ENCODE peak calls at places on chromosome 13, in nine cellular contexts. One of them, this sample, is unnamed.

GRCh38 chr13:49533586-49534269 is 38.0 kb downstream of the PHF11 start:
- DNase-seq in neural crest cell: no peak
- DNase-seq in adrenal gland: no peak
- DNase-seq in AG10803: no peak
- DNase-seq in NB4: peak; percentile 45
- DNase-seq in nephron progenitor cell: no peak
- DNase-seq in HCT116: no peak
- DNase-seq in upper lobe of left lung: no peak
- DNase-seq in fibroblast of the aortic adventitia: no peak
- DNase-seq in this sample: no peak

GRCh38 chr13:113129921-113130750 is 7.5 kb downstream of the F10 start:
- DNase-seq in adrenal gland: peak; percentile 33
- DNase-seq in upper lobe of left lung: peak; percentile 85
- DNase-seq in neural crest cell: no peak
- DNase-seq in AG10803: no peak
- DNase-seq in nephron progenitor cell: no peak
- DNase-seq in NB4: no peak
- DNase-seq in HCT116: no peak
- DNase-seq in fibroblast of the aortic adventitia: no peak
- DNase-seq in this sample: peak; percentile 7

GRCh38 chr13:97484286-97484685 is 50.3 kb downstream of the RAP2A start:
- DNase-seq in fibroblast of the aortic adventitia: no peak
- DNase-seq in NB4: no peak
- DNase-seq in upper lobe of left lung: no peak
- DNase-seq in HCT116: no peak
- DNase-seq in AG10803: no peak
- DNase-seq in neural crest cell: no peak
- DNase-seq in adrenal gland: no peak
- DNase-seq in nephron progenitor cell: no peak
- DNase-seq in this sample: no peak

GRCh38 chr13:60583196-60583908 is 186.3 kb downstream of the TDRD3 start:
- DNase-seq in nephron progenitor cell: no peak
- DNase-seq in adrenal gland: no peak
- DNase-seq in upper lobe of left lung: no peak
- DNase-seq in neural crest cell: no peak
- DNase-seq in AG10803: peak; percentile 89
- DNase-seq in NB4: peak; percentile 93
- DNase-seq in HCT116: no peak
- DNase-seq in fibroblast of the aortic adventitia: peak; percentile 87
- DNase-seq in this sample: no peak

GRCh38 chr13:45674908-45675307 is 27.2 kb upstream of the CBY2 start:
- DNase-seq in upper lobe of left lung: no peak
- DNase-seq in AG10803: peak; percentile 91
- DNase-seq in adrenal gland: no peak
- DNase-seq in nephron progenitor cell: no peak
- DNase-seq in NB4: no peak
- DNase-seq in fibroblast of the aortic adventitia: peak; percentile 69
- DNase-seq in neural crest cell: no peak
- DNase-seq in HCT116: no peak
- DNase-seq in this sample: no peak

GRCh38 chr13:32026619-32027018 is 5.0 kb upstream of the FRY start:
- DNase-seq in neural crest cell: no peak
- DNase-seq in upper lobe of left lung: no peak
- DNase-seq in nephron progenitor cell: no peak
- DNase-seq in fibroblast of the aortic adventitia: no peak
- DNase-seq in NB4: no peak
- DNase-seq in adrenal gland: no peak
- DNase-seq in AG10803: no peak
- DNase-seq in HCT116: no peak
- DNase-seq in this sample: no peak

GRCh38 chr13:109881961-109882558 is 95.7 kb upstream of the IRS2 start:
- DNase-seq in fibroblast of the aortic adventitia: no peak
- DNase-seq in AG10803: no peak
- DNase-seq in nephron progenitor cell: no peak
- DNase-seq in HCT116: no peak
- DNase-seq in neural crest cell: no peak
- DNase-seq in adrenal gland: no peak
- DNase-seq in upper lobe of left lung: no peak
- DNase-seq in NB4: no peak
- DNase-seq in this sample: no peak

GRCh38 chr13:24613755-24614154 is 66.5 kb upstream of the ATP12A start:
- DNase-seq in HCT116: no peak
- DNase-seq in fibroblast of the aortic adventitia: no peak
- DNase-seq in NB4: no peak
- DNase-seq in adrenal gland: no peak
- DNase-seq in nephron progenitor cell: no peak
- DNase-seq in upper lobe of left lung: peak; percentile 44
- DNase-seq in AG10803: no peak
- DNase-seq in neural crest cell: no peak
- DNase-seq in this sample: no peak

GRCh38 chr13:24630121-24630520 is 50.1 kb upstream of the ATP12A start:
- DNase-seq in neural crest cell: no peak
- DNase-seq in upper lobe of left lung: no peak
- DNase-seq in adrenal gland: no peak
- DNase-seq in nephron progenitor cell: no peak
- DNase-seq in HCT116: no peak
- DNase-seq in NB4: peak; percentile 43
- DNase-seq in fibroblast of the aortic adventitia: no peak
- DNase-seq in AG10803: no peak
- DNase-seq in this sample: no peak

GRCh38 chr13:108609353-108609752 is 20.1 kb upstream of the MYO16 start:
- DNase-seq in upper lobe of left lung: no peak
- DNase-seq in fibroblast of the aortic adventitia: peak; percentile 29
- DNase-seq in NB4: peak; percentile 37
- DNase-seq in HCT116: peak; percentile 37
- DNase-seq in adrenal gland: no peak
- DNase-seq in neural crest cell: no peak
- DNase-seq in AG10803: peak; percentile 0
- DNase-seq in nephron progenitor cell: no peak
- DNase-seq in this sample: no peak

GRCh38 chr13:48579167-48579918 is 46.5 kb upstream of the RCBTB2 start:
- DNase-seq in HCT116: no peak
- DNase-seq in adrenal gland: no peak
- DNase-seq in neural crest cell: no peak
- DNase-seq in AG10803: no peak
- DNase-seq in fibroblast of the aortic adventitia: no peak
- DNase-seq in nephron progenitor cell: no peak
- DNase-seq in NB4: peak; percentile 91
- DNase-seq in upper lobe of left lung: no peak
- DNase-seq in this sample: no peak

GRCh38 chr13:84706004-84706710 is 823.9 kb upstream of the SLITRK1 start:
- DNase-seq in fibroblast of the aortic adventitia: no peak
- DNase-seq in HCT116: no peak
- DNase-seq in AG10803: no peak
- DNase-seq in adrenal gland: no peak
- DNase-seq in upper lobe of left lung: no peak
- DNase-seq in nephron progenitor cell: no peak
- DNase-seq in neural crest cell: no peak
- DNase-seq in NB4: no peak
- DNase-seq in this sample: no peak

GRCh38 chr13:65090191-65090590 is 2139.9 kb downstream of the PCDH9 start:
- DNase-seq in nephron progenitor cell: no peak
- DNase-seq in fibroblast of the aortic adventitia: peak; percentile 8
- DNase-seq in NB4: no peak
- DNase-seq in neural crest cell: no peak
- DNase-seq in adrenal gland: no peak
- DNase-seq in AG10803: peak; percentile 24
- DNase-seq in HCT116: no peak
- DNase-seq in upper lobe of left lung: no peak
- DNase-seq in this sample: peak; percentile 43

GRCh38 chr13:32426981-32427851 is 714 bp downstream of the N4BP2L1 start:
- DNase-seq in neural crest cell: peak; percentile 23
- DNase-seq in HCT116: no peak
- DNase-seq in adrenal gland: peak; percentile 63
- DNase-seq in fibroblast of the aortic adventitia: peak; percentile 13
- DNase-seq in upper lobe of left lung: peak; percentile 92
- DNase-seq in nephron progenitor cell: peak; percentile 69
- DNase-seq in AG10803: peak; percentile 17
- DNase-seq in NB4: peak; percentile 87
- DNase-seq in this sample: peak; percentile 58

GRCh38 chr13:112615391-112615790 is 27.4 kb upstream of the TUBGCP3 start:
- DNase-seq in NB4: no peak
- DNase-seq in HCT116: no peak
- DNase-seq in AG10803: no peak
- DNase-seq in fibroblast of the aortic adventitia: no peak
- DNase-seq in adrenal gland: no peak
- DNase-seq in upper lobe of left lung: no peak
- DNase-seq in neural crest cell: no peak
- DNase-seq in nephron progenitor cell: no peak
- DNase-seq in this sample: no peak

GRCh38 chr13:27770809-27771208 is 21.5 kb upstream of the GSX1 start:
- DNase-seq in fibroblast of the aortic adventitia: peak; percentile 19
- DNase-seq in adrenal gland: no peak
- DNase-seq in upper lobe of left lung: no peak
- DNase-seq in neural crest cell: no peak
- DNase-seq in NB4: peak; percentile 61
- DNase-seq in AG10803: peak; percentile 12
- DNase-seq in nephron progenitor cell: no peak
- DNase-seq in HCT116: peak; percentile 31
- DNase-seq in this sample: peak; percentile 31

GRCh38 chr13:53822136-53822535 is 793.5 kb downstream of the OLFM4 start:
- DNase-seq in upper lobe of left lung: no peak
- DNase-seq in AG10803: no peak
- DNase-seq in NB4: no peak
- DNase-seq in nephron progenitor cell: no peak
- DNase-seq in neural crest cell: no peak
- DNase-seq in HCT116: no peak
- DNase-seq in adrenal gland: no peak
- DNase-seq in fibroblast of the aortic adventitia: no peak
- DNase-seq in this sample: no peak

GRCh38 chr13:88622362-88622973 is 951.3 kb downstream of the SLITRK5 start:
- DNase-seq in adrenal gland: no peak
- DNase-seq in upper lobe of left lung: no peak
- DNase-seq in NB4: no peak
- DNase-seq in fibroblast of the aortic adventitia: no peak
- DNase-seq in nephron progenitor cell: no peak
- DNase-seq in neural crest cell: no peak
- DNase-seq in AG10803: no peak
- DNase-seq in HCT116: no peak
- DNase-seq in this sample: no peak

GRCh38 chr13:88623150-88623549 is 952.0 kb downstream of the SLITRK5 start:
- DNase-seq in NB4: no peak
- DNase-seq in fibroblast of the aortic adventitia: no peak
- DNase-seq in upper lobe of left lung: no peak
- DNase-seq in nephron progenitor cell: no peak
- DNase-seq in HCT116: no peak
- DNase-seq in adrenal gland: no peak
- DNase-seq in neural crest cell: no peak
- DNase-seq in AG10803: no peak
- DNase-seq in this sample: no peak

GRCh38 chr13:88628882-88629281 is 957.7 kb downstream of the SLITRK5 start:
- DNase-seq in neural crest cell: no peak
- DNase-seq in nephron progenitor cell: no peak
- DNase-seq in upper lobe of left lung: no peak
- DNase-seq in fibroblast of the aortic adventitia: no peak
- DNase-seq in AG10803: no peak
- DNase-seq in NB4: no peak
- DNase-seq in adrenal gland: no peak
- DNase-seq in HCT116: no peak
- DNase-seq in this sample: no peak

GRCh38 chr13:88627071-88627470 is 955.9 kb downstream of the SLITRK5 start:
- DNase-seq in adrenal gland: no peak
- DNase-seq in upper lobe of left lung: no peak
- DNase-seq in AG10803: no peak
- DNase-seq in nephron progenitor cell: no peak
- DNase-seq in fibroblast of the aortic adventitia: no peak
- DNase-seq in NB4: no peak
- DNase-seq in HCT116: no peak
- DNase-seq in neural crest cell: no peak
- DNase-seq in this sample: no peak
- TF ChIP-seq CTCF in adrenal gland: no peak
- TF ChIP-seq CTCF in upper lobe of left lung: no peak
- TF ChIP-seq CTCF in AG10803: no peak
- TF ChIP-seq CTCF in nephron progenitor cell: no peak
- TF ChIP-seq CTCF in fibroblast of the aortic adventitia: no peak
- TF ChIP-seq CTCF in NB4: no peak
- TF ChIP-seq CTCF in HCT116: no peak
- TF ChIP-seq CTCF in neural crest cell: no peak
- TF ChIP-seq CTCF in this sample: no peak

GRCh38 chr13:114339779-114340534 is 25.7 kb downstream of the CHAMP1 start:
- DNase-seq in nephron progenitor cell: no peak
- DNase-seq in neural crest cell: no peak
- DNase-seq in upper lobe of left lung: no peak
- DNase-seq in HCT116: peak; percentile 51
- DNase-seq in adrenal gland: peak; percentile 57
- DNase-seq in AG10803: peak; percentile 66
- DNase-seq in NB4: peak; percentile 77
- DNase-seq in fibroblast of the aortic adventitia: peak; percentile 53
- DNase-seq in this sample: no peak
- TF ChIP-seq CTCF in nephron progenitor cell: peak; percentile 34
- TF ChIP-seq CTCF in neural crest cell: peak; percentile 61
- TF ChIP-seq CTCF in upper lobe of left lung: peak; percentile 36
- TF ChIP-seq CTCF in HCT116: peak; percentile 80
- TF ChIP-seq CTCF in adrenal gland: peak; percentile 60
- TF ChIP-seq CTCF in AG10803: peak; percentile 77
- TF ChIP-seq CTCF in NB4: peak; percentile 85
- TF ChIP-seq CTCF in fibroblast of the aortic adventitia: peak; percentile 73
- TF ChIP-seq CTCF in this sample: peak; percentile 20

DNA sequence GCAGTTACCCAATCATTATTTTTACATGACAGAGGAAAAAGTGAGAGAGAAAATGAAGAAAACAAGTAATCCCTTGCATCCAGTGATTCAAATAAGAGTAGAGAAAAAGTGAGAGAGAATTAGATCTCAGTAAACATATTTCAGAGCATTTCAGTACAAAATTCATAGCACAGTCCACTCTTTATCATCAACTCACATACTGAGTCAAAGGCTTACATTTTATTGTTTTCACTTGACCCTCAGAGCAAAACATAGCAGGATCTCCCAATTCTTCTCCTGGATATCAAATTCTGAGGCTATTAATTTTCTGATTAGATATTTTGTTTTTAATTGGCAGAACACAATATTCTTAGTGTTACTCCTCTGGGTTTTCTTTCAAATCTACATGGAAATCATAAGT is 1568.3 kb upstream of the PRR20A start:
- DNase-seq in nephron progenitor cell: no peak
- DNase-seq in fibroblast of the aortic adventitia: no peak
- DNase-seq in adrenal gland: no peak
- DNase-seq in upper lobe of left lung: no peak
- DNase-seq in AG10803: no peak
- DNase-seq in NB4: no peak
- DNase-seq in HCT116: no peak
- DNase-seq in neural crest cell: no peak
- DNase-seq in this sample: no peak
- TF ChIP-seq CTCF in nephron progenitor cell: no peak
- TF ChIP-seq CTCF in fibroblast of the aortic adventitia: no peak
- TF ChIP-seq CTCF in adrenal gland: no peak
- TF ChIP-seq CTCF in upper lobe of left lung: no peak
- TF ChIP-seq CTCF in AG10803: no peak
- TF ChIP-seq CTCF in NB4: no peak
- TF ChIP-seq CTCF in HCT116: no peak
- TF ChIP-seq CTCF in neural crest cell: no peak
- TF ChIP-seq CTCF in this sample: no peak

DNA sequence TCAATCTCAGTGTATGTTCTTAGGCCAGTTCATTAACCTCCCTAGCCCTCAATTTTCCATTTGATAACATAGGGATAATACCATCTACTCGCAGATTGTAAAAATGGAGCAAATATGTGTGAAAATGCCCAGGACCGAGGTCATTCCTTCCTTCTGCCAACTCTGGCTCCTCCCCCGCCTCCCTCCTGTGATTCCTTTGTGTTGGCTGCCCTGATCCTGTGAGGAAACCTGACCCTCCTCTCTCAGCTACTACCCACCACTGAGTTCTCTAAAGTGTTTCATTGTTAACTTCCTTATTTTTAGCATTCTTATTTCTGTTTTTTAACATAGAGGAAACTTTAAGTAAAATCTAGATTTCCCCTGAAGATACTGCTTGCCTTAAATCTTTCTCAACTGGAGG is 21.6 kb upstream of the FBXL3 start:
- DNase-seq in fibroblast of the aortic adventitia: peak; percentile 3
- DNase-seq in adrenal gland: no peak
- DNase-seq in HCT116: no peak
- DNase-seq in nephron progenitor cell: no peak
- DNase-seq in upper lobe of left lung: no peak
- DNase-seq in neural crest cell: no peak
- DNase-seq in NB4: peak; percentile 52
- DNase-seq in AG10803: no peak
- DNase-seq in this sample: no peak
- TF ChIP-seq CTCF in fibroblast of the aortic adventitia: no peak
- TF ChIP-seq CTCF in adrenal gland: no peak
- TF ChIP-seq CTCF in HCT116: no peak
- TF ChIP-seq CTCF in nephron progenitor cell: no peak
- TF ChIP-seq CTCF in upper lobe of left lung: no peak
- TF ChIP-seq CTCF in neural crest cell: no peak
- TF ChIP-seq CTCF in NB4: no peak
- TF ChIP-seq CTCF in AG10803: no peak
- TF ChIP-seq CTCF in this sample: no peak